ENCODE peak calls at places on chromosomes 2 and 18, in seven cellular contexts. O, P, B, C, W, K and N are unnamed samples.

GRCh38 chr2:144414324-144414845 is 105.5 kb downstream of the ZEB2 start:
- DNase-seq in B (peak), O (peak), K (peak), W (peak), P (no peak), C (peak), N (peak)

GRCh38 chr18:74514860-74515495 is 18.8 kb downstream of the CNDP2 start:
- DNase-seq in B (no peak), C (no peak), W (no peak), O (no peak), K (no peak), P (no peak), N (no peak)

GRCh38 chr18:70998490-70998889 is 709.6 kb downstream of the SOCS6 start:
- DNase-seq in K (no peak), C (no peak), O (no peak), W (no peak), P (no peak), B (peak), N (no peak)

GRCh38 chr18:58896268-58896667 is 31.6 kb downstream of the ZNF532 start:
- DNase-seq in P (no peak), C (no peak), O (no peak), B (peak), W (no peak), K (no peak), N (no peak)

GRCh38 chr2:147511491-147511948 is 333.3 kb upstream of the ACVR2A start:
- DNase-seq in B (no peak), C (no peak), K (peak), W (no peak), O (no peak), P (no peak), N (peak)

GRCh38 chr2:106030287-106031268 is 163.5 kb downstream of the UXS1 start:
- DNase-seq in W (no peak), O (peak), B (peak), P (no peak), K (peak), C (peak), N (peak)

GRCh38 chr18:62486290-62486964 is 36.4 kb upstream of the ZCCHC2 start:
- DNase-seq in W (peak), O (peak), C (no peak), P (no peak), K (peak), B (peak), N (no peak)

GRCh38 chr2:27322766-27323591 is at the start of gene MPV17:
- DNase-seq in C (peak), B (peak), W (peak), P (peak), K (peak), O (peak), N (peak)

GRCh38 chr2:607172-607571 is 70.0 kb downstream of the TMEM18 start:
- DNase-seq in W (no peak), B (no peak), O (no peak), C (no peak), K (no peak), P (no peak), N (no peak)

GRCh38 chr2:241514986-241515737 is 6.8 kb upstream of the STK25 start:
- DNase-seq in K (peak), C (no peak), B (no peak), W (no peak), P (no peak), O (peak), N (peak)